ENCODE peak calls at places on chromosomes 11 and 22, in four cellular contexts. One of them, this sample, is unnamed.
A peak's percentile ranks its signal among the peaks of the same experiment; 100 is the strongest.

GRCh38 chr11:122723576-122723975 is 68.1 kb downstream of the UBASH3B start:
- DNase-seq in heart right ventricle: no peak
- DNase-seq in C1 segment of cervical spinal cord: no peak
- DNase-seq in EL: no peak
- DNase-seq in this sample: no peak

GRCh38 chr22:19750666-19751490 is 9.7 kb upstream of the TBX1 start:
- DNase-seq in C1 segment of cervical spinal cord: no peak
- DNase-seq in EL: peak; percentile 42
- DNase-seq in heart right ventricle: no peak
- DNase-seq in this sample: no peak

GRCh38 chr11:118042791-118043190 is 34.1 kb upstream of the TMPRSS4 start:
- DNase-seq in heart right ventricle: no peak
- DNase-seq in C1 segment of cervical spinal cord: no peak
- DNase-seq in EL: no peak
- DNase-seq in this sample: no peak

GRCh38 chr11:70095541-70096252 is 17.6 kb downstream of the ANO1 start:
- DNase-seq in EL: no peak
- DNase-seq in heart right ventricle: no peak
- DNase-seq in C1 segment of cervical spinal cord: no peak
- DNase-seq in this sample: no peak

GRCh38 chr22:30238136-30238535 is 8.4 kb downstream of the LIF start:
- DNase-seq in heart right ventricle: no peak
- DNase-seq in C1 segment of cervical spinal cord: no peak
- DNase-seq in EL: no peak
- DNase-seq in this sample: no peak

GRCh38 chr11:79352304-79352703 is 88.5 kb downstream of the TENM4 start:
- DNase-seq in EL: no peak
- DNase-seq in heart right ventricle: no peak
- DNase-seq in C1 segment of cervical spinal cord: no peak
- DNase-seq in this sample: no peak

GRCh38 chr11:90434858-90435257 is 212.0 kb upstream of the CHORDC1 start:
- DNase-seq in EL: no peak
- DNase-seq in C1 segment of cervical spinal cord: no peak
- DNase-seq in heart right ventricle: no peak
- DNase-seq in this sample: no peak

GRCh38 chr11:67022961-67023956 is at the start of gene SYT12:
- DNase-seq in heart right ventricle: no peak
- DNase-seq in C1 segment of cervical spinal cord: peak; percentile 14
- DNase-seq in EL: peak; percentile 23
- DNase-seq in this sample: peak; percentile 59

GRCh38 chr11:41003339-41003992 is 456.0 kb downstream of the LRRC4C start:
- DNase-seq in EL: no peak
- DNase-seq in C1 segment of cervical spinal cord: no peak
- DNase-seq in heart right ventricle: no peak
- DNase-seq in this sample: no peak

GRCh38 chr22:22043296-22044078 is 60.9 kb upstream of the TOP3B start:
- DNase-seq in heart right ventricle: no peak
- DNase-seq in C1 segment of cervical spinal cord: no peak
- DNase-seq in EL: no peak
- DNase-seq in this sample: no peak

GRCh38 chr11:8719260-8720190 is 36.9 kb downstream of the RPL27A start:
- DNase-seq in C1 segment of cervical spinal cord: peak; percentile 9
- DNase-seq in heart right ventricle: peak; percentile 42
- DNase-seq in EL: peak; percentile 99
- DNase-seq in this sample: peak; percentile 71

GRCh38 chr22:39144101-39144815 is 8.2 kb downstream of the CBX7 start:
- DNase-seq in EL: peak; percentile 59
- DNase-seq in heart right ventricle: no peak
- DNase-seq in C1 segment of cervical spinal cord: no peak
- DNase-seq in this sample: peak; percentile 39

GRCh38 chr11:57294225-57295131 is 30.3 kb downstream of the TNKS1BP1 start:
- DNase-seq in heart right ventricle: no peak
- DNase-seq in C1 segment of cervical spinal cord: no peak
- DNase-seq in EL: peak; percentile 56
- DNase-seq in this sample: no peak

GRCh38 chr11:34915136-34916013 is 804 bp downstream of the APIP start:
- DNase-seq in EL: peak; percentile 2
- DNase-seq in C1 segment of cervical spinal cord: peak; percentile 51
- DNase-seq in heart right ventricle: no peak
- DNase-seq in this sample: peak; percentile 67

GRCh38 chr22:44584256-44584902 is 86.3 kb upstream of the RTL6 start:
- DNase-seq in EL: no peak
- DNase-seq in C1 segment of cervical spinal cord: no peak
- DNase-seq in heart right ventricle: no peak
- DNase-seq in this sample: no peak

GRCh38 chr22:49206281-49206680 is 621.4 kb downstream of the BRD1 start:
- DNase-seq in C1 segment of cervical spinal cord: no peak
- DNase-seq in heart right ventricle: no peak
- DNase-seq in EL: no peak
- DNase-seq in this sample: no peak

GRCh38 chr11:72227316-72228228 is 3.0 kb downstream of the INPPL1 start:
- DNase-seq in EL: no peak
- DNase-seq in heart right ventricle: no peak
- DNase-seq in C1 segment of cervical spinal cord: no peak
- DNase-seq in this sample: no peak

GRCh38 chr22:48396091-48396784 is 1431.4 kb downstream of the BRD1 start:
- DNase-seq in C1 segment of cervical spinal cord: no peak
- DNase-seq in heart right ventricle: no peak
- DNase-seq in EL: no peak
- DNase-seq in this sample: no peak

GRCh38 chr22:44037519-44038370 is 13.6 kb downstream of the PARVB start:
- DNase-seq in heart right ventricle: no peak
- DNase-seq in C1 segment of cervical spinal cord: no peak
- DNase-seq in EL: peak; percentile 94
- DNase-seq in this sample: peak; percentile 2

GRCh38 chr11:100890779-100891178 is 203.7 kb downstream of the ARHGAP42 start:
- DNase-seq in C1 segment of cervical spinal cord: no peak
- DNase-seq in heart right ventricle: no peak
- DNase-seq in EL: peak; percentile 90
- DNase-seq in this sample: no peak

GRCh38 chr22:27512283-27512761 is 289.2 kb downstream of the MN1 start:
- DNase-seq in C1 segment of cervical spinal cord: no peak
- DNase-seq in EL: peak; percentile 96
- DNase-seq in heart right ventricle: peak; percentile 84
- DNase-seq in this sample: no peak

GRCh38 chr11:77136074-77136473 is 8.0 kb downstream of the MYO7A start:
- DNase-seq in heart right ventricle: no peak
- DNase-seq in C1 segment of cervical spinal cord: no peak
- DNase-seq in EL: peak; percentile 64
- DNase-seq in this sample: no peak

GRCh38 chr11:71548716-71549151 is 514 bp downstream of the KRTAP5-9 start:
- DNase-seq in C1 segment of cervical spinal cord: no peak
- DNase-seq in EL: no peak
- DNase-seq in heart right ventricle: no peak
- DNase-seq in this sample: no peak